ENCODE peak calls at places on chromosome 14, in six cellular contexts. One of them, this sample, is unnamed.
A peak's percentile ranks its signal among the peaks of the same experiment; 100 is the strongest.

GRCh38 chr14:71449316-71450055 is 482.7 kb upstream of the RGS6 start:
- DNase-seq in activated CD8-positive, alpha-beta memory T cell treated with anti-CD3 and anti-CD28 coated beads, Interleukin-2, amount 10 ng/mL, durations not matched to agents 7 days and 5 days: no peak
- DNase-seq in AG09319: no peak
- DNase-seq in C1 segment of cervical spinal cord: no peak
- DNase-seq in OCI-LY7: no peak
- DNase-seq in MV-4-11: no peak
- DNase-seq in this sample: no peak

GRCh38 chr14:62179367-62180018 is 417.3 kb downstream of the SNAPC1 start:
- DNase-seq in activated CD8-positive, alpha-beta memory T cell treated with anti-CD3 and anti-CD28 coated beads, Interleukin-2, amount 10 ng/mL, durations not matched to agents 7 days and 5 days: peak; percentile 51
- DNase-seq in AG09319: peak; percentile 52
- DNase-seq in C1 segment of cervical spinal cord: peak; percentile 0
- DNase-seq in OCI-LY7: peak; percentile 49
- DNase-seq in MV-4-11: peak; percentile 29
- DNase-seq in this sample: peak; percentile 81

GRCh38 chr14:104548802-104549535 is 30.6 kb upstream of the C14orf180 start:
- DNase-seq in activated CD8-positive, alpha-beta memory T cell treated with anti-CD3 and anti-CD28 coated beads, Interleukin-2, amount 10 ng/mL, durations not matched to agents 7 days and 5 days: no peak
- DNase-seq in AG09319: no peak
- DNase-seq in C1 segment of cervical spinal cord: no peak
- DNase-seq in OCI-LY7: no peak
- DNase-seq in MV-4-11: no peak
- DNase-seq in this sample: no peak

GRCh38 chr14:51562816-51563215 is 88.9 kb upstream of the FRMD6 start:
- DNase-seq in activated CD8-positive, alpha-beta memory T cell treated with anti-CD3 and anti-CD28 coated beads, Interleukin-2, amount 10 ng/mL, durations not matched to agents 7 days and 5 days: no peak
- DNase-seq in AG09319: no peak
- DNase-seq in C1 segment of cervical spinal cord: no peak
- DNase-seq in OCI-LY7: no peak
- DNase-seq in MV-4-11: no peak
- DNase-seq in this sample: peak; percentile 33

GRCh38 chr14:51018521-51018920 is 74.2 kb upstream of the PYGL start:
- DNase-seq in activated CD8-positive, alpha-beta memory T cell treated with anti-CD3 and anti-CD28 coated beads, Interleukin-2, amount 10 ng/mL, durations not matched to agents 7 days and 5 days: no peak
- DNase-seq in AG09319: no peak
- DNase-seq in C1 segment of cervical spinal cord: no peak
- DNase-seq in OCI-LY7: no peak
- DNase-seq in MV-4-11: no peak
- DNase-seq in this sample: no peak

GRCh38 chr14:38279556-38279955 is 23.7 kb upstream of the CLEC14A start:
- DNase-seq in activated CD8-positive, alpha-beta memory T cell treated with anti-CD3 and anti-CD28 coated beads, Interleukin-2, amount 10 ng/mL, durations not matched to agents 7 days and 5 days: no peak
- DNase-seq in AG09319: no peak
- DNase-seq in C1 segment of cervical spinal cord: no peak
- DNase-seq in OCI-LY7: no peak
- DNase-seq in MV-4-11: no peak
- DNase-seq in this sample: no peak

GRCh38 chr14:76537912-76538647 is 162.1 kb downstream of the ESRRB start:
- DNase-seq in activated CD8-positive, alpha-beta memory T cell treated with anti-CD3 and anti-CD28 coated beads, Interleukin-2, amount 10 ng/mL, durations not matched to agents 7 days and 5 days: no peak
- DNase-seq in AG09319: no peak
- DNase-seq in C1 segment of cervical spinal cord: no peak
- DNase-seq in OCI-LY7: no peak
- DNase-seq in MV-4-11: no peak
- DNase-seq in this sample: no peak

GRCh38 chr14:36751116-36751515 is 89.5 kb downstream of the PAX9 start:
- DNase-seq in activated CD8-positive, alpha-beta memory T cell treated with anti-CD3 and anti-CD28 coated beads, Interleukin-2, amount 10 ng/mL, durations not matched to agents 7 days and 5 days: no peak
- DNase-seq in AG09319: no peak
- DNase-seq in C1 segment of cervical spinal cord: no peak
- DNase-seq in OCI-LY7: no peak
- DNase-seq in MV-4-11: no peak
- DNase-seq in this sample: no peak

GRCh38 chr14:90456551-90456950 is 59.7 kb downstream of the CALM1 start:
- DNase-seq in activated CD8-positive, alpha-beta memory T cell treated with anti-CD3 and anti-CD28 coated beads, Interleukin-2, amount 10 ng/mL, durations not matched to agents 7 days and 5 days: no peak
- DNase-seq in AG09319: no peak
- DNase-seq in C1 segment of cervical spinal cord: no peak
- DNase-seq in OCI-LY7: no peak
- DNase-seq in MV-4-11: no peak
- DNase-seq in this sample: no peak

GRCh38 chr14:103805708-103806107 is 41.7 kb downstream of the PPP1R13B start:
- DNase-seq in activated CD8-positive, alpha-beta memory T cell treated with anti-CD3 and anti-CD28 coated beads, Interleukin-2, amount 10 ng/mL, durations not matched to agents 7 days and 5 days: no peak
- DNase-seq in AG09319: no peak
- DNase-seq in C1 segment of cervical spinal cord: no peak
- DNase-seq in OCI-LY7: no peak
- DNase-seq in MV-4-11: no peak
- DNase-seq in this sample: no peak

GRCh38 chr14:105316968-105317498 is 2.5 kb downstream of the PACS2 start:
- DNase-seq in activated CD8-positive, alpha-beta memory T cell treated with anti-CD3 and anti-CD28 coated beads, Interleukin-2, amount 10 ng/mL, durations not matched to agents 7 days and 5 days: no peak
- DNase-seq in AG09319: no peak
- DNase-seq in C1 segment of cervical spinal cord: no peak
- DNase-seq in OCI-LY7: no peak
- DNase-seq in MV-4-11: peak; percentile 31
- DNase-seq in this sample: no peak